ENCODE peak calls at places on chromosome X, in nine cellular contexts. B, Q, S, R, A, J, K, P and Y are unnamed samples.

GRCh38 chrX:40772290-40772689 is 36.9 kb upstream of the MED14 start:
- DNase-seq in B (no peak), Q (no peak), S (no peak), R (no peak), A (no peak), J (peak), K (no peak), P (peak), Y (no peak)

GRCh38 chrX:10811093-10811492 is 190.7 kb upstream of the MID1 start:
- DNase-seq in B (no peak), Q (no peak), S (no peak), R (no peak), A (no peak), J (no peak), K (no peak), P (no peak), Y (no peak)

GRCh38 chrX:128699716-128700285 is 647.6 kb upstream of the ACTRT1 start:
- DNase-seq in B (no peak), Q (no peak), S (no peak), R (no peak), A (no peak), J (no peak), K (no peak), P (no peak), Y (no peak)

GRCh38 chrX:2705461-2705860 is 14.4 kb downstream of the CD99 start:
- DNase-seq in B (no peak), Q (no peak), S (no peak), R (no peak), A (no peak), J (peak), K (no peak), P (no peak), Y (no peak)

GRCh38 chrX:54710920-54711319 is 87.1 kb downstream of the ITIH6 start:
- DNase-seq in B (no peak), Q (no peak), S (no peak), R (no peak), A (no peak), J (no peak), K (no peak), P (no peak), Y (no peak)

GRCh38 chrX:37659047-37659446 is 26.5 kb upstream of the XK start:
- DNase-seq in B (no peak), Q (no peak), S (no peak), R (no peak), A (no peak), J (no peak), K (no peak), P (no peak), Y (no peak)

GRCh38 chrX:49166914-49167739 is 4.6 kb downstream of the MAGIX start:
- DNase-seq in B (peak), Q (peak), S (no peak), R (peak), A (peak), J (peak), K (no peak), P (peak), Y (peak)

GRCh38 chrX:74133156-74133796 is 170.7 kb upstream of the ZCCHC13 start:
- DNase-seq in B (no peak), Q (no peak), S (peak), R (no peak), A (no peak), J (peak), K (peak), P (peak), Y (no peak)

GRCh38 chrX:17206584-17206983 is 168.4 kb upstream of the NHS start:
- DNase-seq in B (no peak), Q (no peak), S (no peak), R (no peak), A (no peak), J (no peak), K (no peak), P (no peak), Y (no peak)

GRCh38 chrX:153897899-153898298 is 6.6 kb upstream of the AVPR2 start:
- DNase-seq in B (no peak), Q (no peak), S (no peak), R (no peak), A (no peak), J (no peak), K (no peak), P (no peak), Y (no peak)

GRCh38 chrX:100976211-100976610 is 6.7 kb downstream of the ARL13A start:
- DNase-seq in B (no peak), Q (no peak), S (no peak), R (no peak), A (no peak), J (peak), K (no peak), P (no peak), Y (no peak)

GRCh38 chrX:31323658-31324057 is 251.8 kb upstream of the FTHL17 start:
- DNase-seq in B (no peak), Q (no peak), S (no peak), R (no peak), A (no peak), J (no peak), K (no peak), P (no peak), Y (no peak)

GRCh38 chrX:6129751-6130150 is 98.9 kb downstream of the NLGN4X start:
- DNase-seq in B (no peak), Q (no peak), S (no peak), R (no peak), A (no peak), J (no peak), K (no peak), P (no peak), Y (no peak)

GRCh38 chrX:109856974-109857373 is 123.9 kb upstream of the ACSL4 start:
- DNase-seq in B (no peak), Q (no peak), S (no peak), R (no peak), A (no peak), J (peak), K (no peak), P (peak), Y (no peak)

GRCh38 chrX:52574416-52575275 is 57.8 kb upstream of the XAGE1B start:
- DNase-seq in B (no peak), Q (no peak), S (no peak), R (no peak), A (no peak), J (peak), K (peak), P (peak), Y (no peak)

GRCh38 chrX:378443-378842 is 8.3 kb downstream of the PPP2R3B start:
- DNase-seq in B (no peak), Q (no peak), S (no peak), R (peak), A (no peak), J (no peak), K (no peak), P (no peak), Y (no peak)

GRCh38 chrX:114334473-114334982 is 249.4 kb upstream of the HTR2C start:
- DNase-seq in B (no peak), Q (no peak), S (no peak), R (no peak), A (no peak), J (no peak), K (no peak), P (no peak), Y (no peak)

GRCh38 chrX:21883258-21883657 is 27.5 kb downstream of the YY2 start:
- DNase-seq in B (no peak), Q (no peak), S (no peak), R (no peak), A (no peak), J (no peak), K (no peak), P (no peak), Y (no peak)

GRCh38 chrX:24838624-24839023 is 144.9 kb downstream of the POLA1 start:
- DNase-seq in B (no peak), Q (no peak), S (no peak), R (no peak), A (no peak), J (peak), K (no peak), P (peak), Y (no peak)

GRCh38 chrX:11143931-11144678 is 33.0 kb downstream of the HCCS start:
- DNase-seq in B (no peak), Q (peak), S (no peak), R (peak), A (peak), J (peak), K (peak), P (peak), Y (peak)

GRCh38 chrX:20378291-20378920 is 111.7 kb upstream of the RPS6KA3 start:
- DNase-seq in B (no peak), Q (no peak), S (no peak), R (no peak), A (no peak), J (peak), K (no peak), P (no peak), Y (no peak)

GRCh38 chrX:118507766-118508165 is 12.2 kb downstream of the DOCK11 start:
- DNase-seq in B (no peak), Q (no peak), S (no peak), R (no peak), A (no peak), J (peak), K (no peak), P (no peak), Y (no peak)

GRCh38 chrX:68571292-68572256 is 72.7 kb downstream of the YIPF6 start:
- DNase-seq in B (no peak), Q (no peak), S (peak), R (no peak), A (no peak), J (peak), K (peak), P (peak), Y (no peak)

GRCh38 chrX:13265549-13266132 is 54.2 kb downstream of the ATXN3L start:
- DNase-seq in B (no peak), Q (no peak), S (no peak), R (no peak), A (no peak), J (no peak), K (no peak), P (no peak), Y (no peak)

GRCh38 chrX:41870719-41871151 is 52.6 kb downstream of the CASK start:
- DNase-seq in B (no peak), Q (peak), S (no peak), R (no peak), A (no peak), J (no peak), K (no peak), P (no peak), Y (no peak)

GRCh38 chrX:154021131-154021611 is 1.5 kb upstream of the IRAK1 start:
- DNase-seq in B (no peak), Q (no peak), S (no peak), R (no peak), A (no peak), J (peak), K (no peak), P (peak), Y (peak)

GRCh38 chrX:10106801-10107200 is 50.0 kb upstream of the CLCN4 start:
- DNase-seq in B (peak), Q (no peak), S (no peak), R (no peak), A (peak), J (no peak), K (no peak), P (no peak), Y (no peak)

GRCh38 chrX:99271641-99272040 is 1138.4 kb downstream of the PCDH19 start:
- DNase-seq in B (no peak), Q (no peak), S (no peak), R (no peak), A (no peak), J (no peak), K (no peak), P (no peak), Y (peak)

GRCh38 chrX:7215842-7216241 is 67.9 kb upstream of the PUDP start:
- DNase-seq in B (no peak), Q (no peak), S (peak), R (no peak), A (no peak), J (peak), K (no peak), P (peak), Y (no peak)

GRCh38 chrX:132023896-132024386 is 839 bp downstream of the STK26 start:
- DNase-seq in B (peak), Q (no peak), S (no peak), R (peak), A (peak), J (no peak), K (no peak), P (no peak), Y (peak)

GRCh38 chrX:97066381-97066780 is 182.7 kb downstream of the RPA4 start:
- DNase-seq in B (no peak), Q (no peak), S (no peak), R (no peak), A (no peak), J (no peak), K (no peak), P (no peak), Y (no peak)

GRCh38 chrX:12443534-12444098 is 305.3 kb downstream of the FRMPD4 start:
- DNase-seq in B (no peak), Q (no peak), S (no peak), R (no peak), A (no peak), J (no peak), K (no peak), P (no peak), Y (no peak)

GRCh38 chrX:7347465-7347864 is 199.5 kb upstream of the PUDP start:
- DNase-seq in B (no peak), Q (no peak), S (no peak), R (no peak), A (no peak), J (no peak), K (no peak), P (no peak), Y (no peak)

GRCh38 chrX:20284444-20284843 is 17.7 kb upstream of the RPS6KA3 start:
- DNase-seq in B (no peak), Q (no peak), S (no peak), R (no peak), A (no peak), J (no peak), K (no peak), P (no peak), Y (no peak)

GRCh38 chrX:106170318-106170717 is 2.2 kb downstream of the PWWP3B start:
- DNase-seq in B (no peak), Q (no peak), S (no peak), R (no peak), A (no peak), J (peak), K (no peak), P (peak), Y (peak)

GRCh38 chrX:106171293-106171692 is 3.2 kb downstream of the PWWP3B start:
- DNase-seq in B (no peak), Q (no peak), S (no peak), R (no peak), A (no peak), J (no peak), K (no peak), P (no peak), Y (no peak)

GRCh38 chrX:106168107-106168506 is at the start of gene PWWP3B:
- DNase-seq in B (no peak), Q (peak), S (no peak), R (peak), A (no peak), J (peak), K (no peak), P (no peak), Y (peak)
- H3K4me3 ChIP-seq in B (no peak), Q (no peak), S (no peak), R (no peak), A (no peak), J (no peak), K (no peak), P (no peak), Y (peak)

GRCh38 chrX:1606476-1606875 is 8.4 kb upstream of the ASMT start:
- DNase-seq in B (no peak), Q (no peak), S (no peak), R (no peak), A (no peak), J (no peak), K (no peak), P (no peak), Y (no peak)
- H3K4me3 ChIP-seq in B (no peak), Q (no peak), S (no peak), R (no peak), A (no peak), J (no peak), K (no peak), P (no peak), Y (no peak)

GRCh38 chrX:45765726-45766125 is 565.0 kb upstream of the DIPK2B start:
- DNase-seq in B (no peak), Q (no peak), S (no peak), R (no peak), A (no peak), J (peak), K (no peak), P (no peak), Y (no peak)
- H3K4me3 ChIP-seq in B (no peak), Q (peak), S (peak), R (no peak), A (no peak), J (peak), K (peak), P (peak), Y (no peak)

GRCh38 chrX:120677017-120677652 is 47.3 kb upstream of the C1GALT1C1 start:
- DNase-seq in B (no peak), Q (no peak), S (no peak), R (no peak), A (no peak), J (no peak), K (no peak), P (no peak), Y (no peak)

GRCh38 chrX:120680090-120680489 is 50.2 kb upstream of the C1GALT1C1 start:
- DNase-seq in B (no peak), Q (no peak), S (no peak), R (no peak), A (no peak), J (no peak), K (no peak), P (no peak), Y (no peak)
- H3K4me3 ChIP-seq in B (no peak), Q (no peak), S (no peak), R (no peak), A (no peak), J (no peak), K (no peak), P (no peak), Y (no peak)